ENCODE peak calls at places on chromosome 18, in seven cellular contexts. Q, J, Z, N, X, I and L are unnamed samples.

GRCh38 chr18:2960983-2961696 is 51.8 kb downstream of the LPIN2 start:
- DNase-seq in Q (no peak), J (no peak), Z (no peak), N (no peak), X (no peak), I (no peak), L (no peak)

GRCh38 chr18:10318686-10318960 is 135.8 kb upstream of the APCDD1 start:
- DNase-seq in Q (no peak), J (no peak), Z (no peak), N (no peak), X (no peak), I (no peak), L (no peak)

GRCh38 chr18:2979871-2980606 is 32.9 kb downstream of the LPIN2 start:
- DNase-seq in Q (no peak), J (no peak), Z (no peak), N (no peak), X (no peak), I (no peak), L (no peak)

GRCh38 chr18:56076735-56077134 is 488.7 kb upstream of the TCF4 start:
- DNase-seq in Q (no peak), J (no peak), Z (no peak), N (no peak), X (no peak), I (no peak), L (no peak)

GRCh38 chr18:55510809-55511208 is 77.2 kb downstream of the TCF4 start:
- DNase-seq in Q (no peak), J (no peak), Z (no peak), N (no peak), X (no peak), I (no peak), L (no peak)

GRCh38 chr18:45993441-45993840 is 26.3 kb upstream of the EPG5 start:
- DNase-seq in Q (no peak), J (no peak), Z (no peak), N (no peak), X (no peak), I (no peak), L (no peak)

GRCh38 chr18:36628435-36629094 is 200.2 kb downstream of the TPGS2 start:
- DNase-seq in Q (no peak), J (peak), Z (no peak), N (no peak), X (no peak), I (no peak), L (no peak)

GRCh38 chr18:6566338-6566911 is 151.7 kb upstream of the L3MBTL4 start:
- DNase-seq in Q (no peak), J (no peak), Z (no peak), N (no peak), X (no peak), I (no peak), L (no peak)

GRCh38 chr18:29191263-29191662 is 1014.3 kb upstream of the CDH2 start:
- DNase-seq in Q (no peak), J (peak), Z (no peak), N (no peak), X (no peak), I (no peak), L (no peak)

DNA sequence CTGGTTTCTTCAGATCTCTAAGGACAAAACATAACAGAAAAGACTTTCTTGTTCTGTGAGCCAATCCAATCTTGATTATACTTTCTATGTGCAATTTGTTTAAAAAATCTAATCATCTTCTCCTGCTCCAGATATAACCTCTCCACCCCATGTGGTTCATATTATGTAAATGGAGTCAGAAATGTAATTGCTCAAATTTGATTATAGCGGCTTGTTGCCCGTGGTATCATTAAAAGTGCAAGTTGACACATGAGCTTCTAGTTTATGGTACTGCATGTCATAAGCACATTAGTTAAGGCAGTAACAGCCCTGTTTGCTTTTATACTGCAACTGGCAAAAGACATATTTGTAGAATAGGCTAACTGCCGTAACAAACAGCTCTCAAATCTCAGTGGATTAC is 715.1 kb upstream of the CDH7 start:
- DNase-seq in Q (peak), J (no peak), Z (no peak), N (no peak), X (no peak), I (no peak), L (no peak)
- TF ChIP-seq POLR2AphosphoS5 in Q (no peak), J (no peak), Z (no peak), N (no peak), X (no peak), I (no peak), L (no peak)

DNA sequence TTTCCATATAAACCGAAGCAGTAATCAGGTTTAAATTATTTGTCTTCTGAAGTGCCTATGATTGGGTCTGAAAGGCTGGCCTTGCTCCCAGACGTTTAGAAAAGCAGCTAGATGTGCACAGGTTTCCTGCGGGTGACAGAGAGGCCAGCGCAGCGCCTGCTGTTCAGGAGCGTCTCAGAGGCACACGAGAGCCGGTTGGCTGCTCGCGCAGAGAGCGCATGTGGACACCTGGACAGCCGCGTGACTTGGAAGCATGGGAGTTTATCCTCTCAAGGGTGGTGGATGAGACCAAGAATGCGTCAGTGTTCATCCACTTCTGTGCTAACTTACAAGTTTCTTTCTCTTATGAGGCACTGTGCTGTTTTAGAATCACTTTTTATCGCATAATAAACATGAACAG is 303.7 kb downstream of the PTGR3 start:
- DNase-seq in Q (no peak), J (no peak), Z (no peak), N (no peak), X (no peak), I (no peak), L (no peak)
- TF ChIP-seq TAF1 in Q (no peak), J (no peak), Z (no peak), N (no peak), X (no peak), I (no peak), L (no peak)

GRCh38 chr18:13381907-13382682 is 163.5 kb downstream of the LDLRAD4 start:
- DNase-seq in Q (peak), J (no peak), Z (no peak), N (peak), X (no peak), I (no peak), L (peak)
- TF ChIP-seq POLR2AphosphoS5 in Q (no peak), J (no peak), Z (no peak), N (no peak), X (no peak), I (no peak), L (no peak)

GRCh38 chr18:44683566-44683965 is 2.9 kb downstream of the SETBP1 start:
- DNase-seq in Q (no peak), J (no peak), Z (no peak), N (no peak), X (no peak), I (no peak), L (no peak)

GRCh38 chr18:44681611-44682010 is 923 bp downstream of the SETBP1 start:
- DNase-seq in Q (no peak), J (no peak), Z (no peak), N (no peak), X (no peak), I (no peak), L (no peak)

GRCh38 chr18:44681039-44681595 is 429 bp downstream of the SETBP1 start:
- DNase-seq in Q (peak), J (no peak), Z (no peak), N (no peak), X (no peak), I (no peak), L (no peak)

GRCh38 chr18:44682871-44683221 is 2.2 kb downstream of the SETBP1 start:
- DNase-seq in Q (no peak), J (no peak), Z (no peak), N (no peak), X (no peak), I (no peak), L (no peak)

DNA sequence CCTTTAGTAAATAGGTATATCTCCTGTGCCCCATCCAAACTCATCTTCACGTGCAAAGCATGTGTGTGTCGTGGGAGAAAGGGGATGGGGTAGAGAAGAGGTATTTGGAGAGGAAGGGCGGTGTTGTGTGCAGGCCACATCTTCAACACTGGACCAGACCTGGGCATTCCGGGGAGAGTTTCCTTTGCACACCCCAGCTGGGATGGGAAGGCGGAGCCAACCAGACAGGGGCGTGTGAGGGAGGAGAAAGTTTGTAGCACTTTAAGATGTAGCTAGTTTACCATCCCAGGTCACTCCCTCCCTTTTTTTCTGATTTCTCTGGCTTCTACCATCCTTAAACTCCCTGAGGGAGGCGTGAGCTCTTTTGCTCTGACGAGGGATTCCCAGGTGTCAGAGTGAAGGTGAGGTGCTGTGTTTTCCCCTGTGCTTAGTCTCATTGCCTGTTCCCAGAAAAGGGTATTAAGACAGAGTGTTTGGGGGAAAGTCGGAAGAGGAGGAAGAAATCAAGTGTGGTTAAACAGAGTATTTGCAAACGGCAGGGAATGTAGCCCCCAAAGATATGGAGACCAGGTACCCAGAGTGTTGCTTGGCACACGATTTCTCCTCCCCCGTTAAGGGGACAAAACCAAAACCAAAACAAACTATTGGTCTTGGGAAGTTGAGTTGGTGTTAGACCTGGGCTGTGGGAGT is 1.6 kb downstream of the SETBP1 start:
- DNase-seq in Q (no peak), J (no peak), Z (no peak), N (no peak), X (no peak), I (no peak), L (no peak)
- TF ChIP-seq TAF1 in Q (no peak), J (no peak), Z (no peak), N (no peak), X (no peak), I (peak), L (no peak)